ENCODE peak calls at places on chromosomes 3 and 15, in six cellular contexts. S is H9, N is ovary, I is vagina, Q is hepatocyte, D is left ventricle myocardium inferior. A is an unnamed sample. For H3K4me1, the result is how much of the 10 kb centered on the place peaks cover.

GRCh38 chr3:161770532-161771386 is 274.2 kb downstream of the OTOL1 start:
- DNase-seq in S (no peak), N (no peak), I (no peak), Q (no peak), D (no peak), A (no peak)

GRCh38 chr3:112308151-112308911 is 14.3 kb upstream of the SLC9C1 start:
- DNase-seq in S (peak), N (no peak), I (no peak), Q (peak), D (no peak), A (peak)

GRCh38 chr3:181329024-181329423 is 339.5 kb upstream of the DNAJC19 start:
- DNase-seq in S (no peak), N (no peak), I (no peak), Q (no peak), D (no peak), A (no peak)

GRCh38 chr3:148957586-148957985 is 33.8 kb upstream of the GYG1 start:
- DNase-seq in S (peak), N (no peak), I (no peak), Q (no peak), D (no peak), A (peak)

GRCh38 chr3:185268194-185268809 is 14.5 kb upstream of the EHHADH start:
- DNase-seq in S (no peak), N (no peak), I (no peak), Q (peak), D (no peak), A (no peak)

GRCh38 chr15:64356443-64357040 is 569 bp upstream of the CSNK1G1 start:
- DNase-seq in S (no peak), N (no peak), I (no peak), Q (peak), D (no peak), A (no peak)

GRCh38 chr15:43792761-43793493 is 807 bp downstream of the SERF2 start:
- DNase-seq in S (no peak), N (peak), I (no peak), Q (peak), D (no peak), A (peak)

GRCh38 chr3:184807549-184807948 is 4.4 kb upstream of the VPS8 start:
- DNase-seq in S (no peak), N (no peak), I (no peak), Q (no peak), D (no peak), A (no peak)

GRCh38 chr3:14121859-14122258 is 2.8 kb downstream of the CHCHD4 start:
- DNase-seq in S (peak), N (no peak), I (peak), Q (peak), D (no peak), A (peak)

GRCh38 chr3:52385157-52385556 is 59.7 kb downstream of the SEMA3G start:
- DNase-seq in S (peak), N (no peak), I (no peak), Q (peak), D (no peak), A (peak)

GRCh38 chr3:34312684-34313083 is 514.3 kb downstream of the PDCD6IP start:
- DNase-seq in S (no peak), N (no peak), I (no peak), Q (no peak), D (no peak), A (no peak)

GRCh38 chr3:110454066-110454465 is 617.5 kb upstream of the NECTIN3 start:
- DNase-seq in S (no peak), N (no peak), I (no peak), Q (no peak), D (no peak), A (no peak)

GRCh38 chr3:140164922-140165590 is 230.1 kb downstream of the CLSTN2 start:
- DNase-seq in S (no peak), N (no peak), I (no peak), Q (no peak), D (no peak), A (no peak)

GRCh38 chr3:27494784-27495183 is 10.6 kb upstream of the SLC4A7 start:
- DNase-seq in S (no peak), N (no peak), I (no peak), Q (no peak), D (no peak), A (no peak)

GRCh38 chr3:78659386-78659987 is 1108.3 kb downstream of the ROBO1 start:
- DNase-seq in S (no peak), N (no peak), I (no peak), Q (peak), D (no peak), A (peak)

GRCh38 chr3:151146731-151147091 is 56.3 kb downstream of the GPR171 start:
- DNase-seq in S (no peak), N (no peak), I (no peak), Q (no peak), D (no peak), A (no peak)

GRCh38 chr15:82739086-82739485 is 29.4 kb upstream of the AP3B2 start:
- DNase-seq in S (no peak), N (no peak), I (no peak), Q (no peak), D (no peak), A (no peak)

GRCh38 chr3:123668906-123669305 is 84.1 kb upstream of the HACD2 start:
- DNase-seq in S (no peak), N (no peak), I (no peak), Q (no peak), D (no peak), A (no peak)

GRCh38 chr3:128452678-128453275 is 13.9 kb downstream of the DNAJB8 start:
- DNase-seq in S (no peak), N (no peak), I (no peak), Q (no peak), D (no peak), A (no peak)
- H3K27ac ChIP-seq in S (no peak), N (no peak), I (no peak), Q (no peak), D (no peak), A (no peak)

DNA sequence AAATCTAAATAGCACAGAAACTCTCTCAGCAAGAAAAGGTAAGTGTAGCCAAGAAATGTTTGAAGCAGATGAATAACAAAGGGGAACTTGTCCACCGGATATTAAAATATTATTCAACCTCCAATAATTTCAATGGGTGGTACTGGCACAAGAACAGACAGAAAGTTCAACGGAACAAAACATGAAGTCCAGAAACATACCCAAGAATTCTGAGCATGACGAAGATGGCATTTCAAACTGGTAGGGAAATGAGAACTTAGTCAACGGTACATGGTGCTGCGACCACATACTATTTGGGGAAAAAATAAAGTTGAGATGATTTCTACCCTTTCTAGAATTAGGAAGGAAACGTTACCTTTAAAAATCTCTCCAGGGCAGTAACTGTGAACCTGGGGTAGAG is 5.5 kb downstream of the CHSY1 start:
- DNase-seq in S (no peak), N (no peak), I (no peak), Q (no peak), D (no peak), A (no peak)
- H3K4me1 ChIP-seq in S (under half), N (under half), I (half or more), Q (under half), D (half or more), A (half or more)

DNA sequence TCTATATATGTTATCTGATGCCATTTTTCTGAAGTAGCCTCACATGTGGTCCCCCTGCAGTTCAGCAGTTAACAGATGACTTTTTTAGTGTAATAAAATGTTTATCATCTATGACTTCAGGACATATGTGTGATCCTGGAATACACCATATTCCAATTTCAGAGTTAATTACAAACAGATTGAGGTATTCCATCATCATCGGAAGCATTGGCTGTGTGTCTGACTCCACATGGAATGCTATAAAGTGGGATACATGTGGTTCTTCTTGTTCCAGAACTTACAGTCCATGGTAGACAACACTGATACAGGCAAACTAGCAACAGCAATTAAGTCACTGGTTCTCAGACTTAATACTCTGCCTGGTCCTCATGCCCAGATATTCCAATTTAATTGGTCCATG is 45.8 kb upstream of the LIMD1 start:
- DNase-seq in S (no peak), N (no peak), I (no peak), Q (no peak), D (no peak), A (no peak)
- H3K27ac ChIP-seq in S (no peak), N (no peak), I (peak), Q (no peak), D (peak), A (no peak)

DNA sequence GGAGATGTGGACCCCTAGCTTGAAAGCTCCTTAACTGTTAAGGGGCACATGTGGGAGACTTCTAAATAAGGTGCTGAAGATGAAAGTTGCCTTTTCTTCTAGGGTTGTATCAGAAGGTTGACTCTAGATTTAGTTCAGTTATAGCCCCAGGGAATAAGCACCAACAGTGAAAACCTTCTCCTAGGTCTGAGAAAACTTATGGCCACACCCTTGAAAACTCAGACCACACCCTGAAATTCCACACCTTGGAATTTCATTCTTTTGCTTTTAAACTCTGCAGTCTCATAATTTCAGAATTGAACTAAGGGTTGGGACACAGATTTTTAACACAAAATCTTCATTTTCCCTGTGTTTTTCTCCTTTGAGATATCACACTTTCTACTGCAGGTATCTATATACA is 355.8 kb upstream of the IL12A start:
- DNase-seq in S (no peak), N (no peak), I (no peak), Q (no peak), D (no peak), A (no peak)
- H3K4me1 ChIP-seq in S (under half), N (under half), I (under half), Q (under half), D (under half), A (under half)

DNA sequence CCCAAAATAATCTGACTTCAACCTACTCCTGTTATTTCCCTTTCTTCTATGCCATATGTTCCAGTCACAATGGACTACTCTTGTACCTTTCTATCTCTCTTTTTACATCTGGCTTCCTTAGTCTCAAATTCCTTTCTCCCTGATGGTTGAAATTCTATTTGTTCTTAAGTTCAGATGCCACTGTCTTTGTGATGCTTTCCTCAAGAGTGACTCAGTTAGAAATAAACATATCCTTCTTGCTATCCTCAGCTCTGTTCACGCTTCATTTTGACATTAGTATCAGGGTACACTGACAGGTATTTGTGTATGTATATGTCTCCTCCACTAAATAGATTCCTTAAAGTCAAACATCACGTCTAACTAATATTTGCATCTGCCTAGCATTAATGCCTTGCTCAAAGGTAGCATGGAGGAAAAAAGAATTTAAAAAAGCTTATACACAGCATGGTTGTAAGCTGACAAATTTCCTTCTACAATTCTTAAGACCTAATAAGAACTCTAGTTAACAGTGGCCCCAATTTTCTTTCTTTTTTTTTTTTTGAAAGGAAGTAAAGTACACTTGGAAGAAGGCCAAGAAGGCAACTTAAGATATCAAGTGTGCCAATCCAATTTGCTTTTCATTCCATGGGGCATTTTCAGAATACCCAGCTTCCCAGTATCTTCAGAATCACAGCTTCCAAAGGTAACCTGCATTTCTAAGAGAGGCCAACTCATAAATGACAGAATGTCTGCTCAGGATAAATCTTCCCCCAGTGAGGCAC is 58.0 kb downstream of the CHAC1 start:
- DNase-seq in S (no peak), N (no peak), I (no peak), Q (no peak), D (no peak), A (no peak)
- H3K27ac ChIP-seq in S (no peak), N (no peak), I (no peak), Q (no peak), D (no peak), A (no peak)

GRCh38 chr15:74399100-74399499 is 31.7 kb upstream of the CYP11A1 start:
- DNase-seq in S (no peak), N (no peak), I (no peak), Q (no peak), D (no peak), A (no peak)

GRCh38 chr15:74400915-74401757 is 32.6 kb downstream of the SEMA7A start:
- DNase-seq in S (no peak), N (no peak), I (no peak), Q (no peak), D (no peak), A (no peak)

GRCh38 chr15:74400313-74400850 is 32.9 kb upstream of the CYP11A1 start:
- DNase-seq in S (no peak), N (no peak), I (no peak), Q (no peak), D (no peak), A (no peak)

GRCh38 chr15:74398183-74398582 is 30.7 kb upstream of the CYP11A1 start:
- DNase-seq in S (no peak), N (no peak), I (no peak), Q (no peak), D (no peak), A (no peak)

DNA sequence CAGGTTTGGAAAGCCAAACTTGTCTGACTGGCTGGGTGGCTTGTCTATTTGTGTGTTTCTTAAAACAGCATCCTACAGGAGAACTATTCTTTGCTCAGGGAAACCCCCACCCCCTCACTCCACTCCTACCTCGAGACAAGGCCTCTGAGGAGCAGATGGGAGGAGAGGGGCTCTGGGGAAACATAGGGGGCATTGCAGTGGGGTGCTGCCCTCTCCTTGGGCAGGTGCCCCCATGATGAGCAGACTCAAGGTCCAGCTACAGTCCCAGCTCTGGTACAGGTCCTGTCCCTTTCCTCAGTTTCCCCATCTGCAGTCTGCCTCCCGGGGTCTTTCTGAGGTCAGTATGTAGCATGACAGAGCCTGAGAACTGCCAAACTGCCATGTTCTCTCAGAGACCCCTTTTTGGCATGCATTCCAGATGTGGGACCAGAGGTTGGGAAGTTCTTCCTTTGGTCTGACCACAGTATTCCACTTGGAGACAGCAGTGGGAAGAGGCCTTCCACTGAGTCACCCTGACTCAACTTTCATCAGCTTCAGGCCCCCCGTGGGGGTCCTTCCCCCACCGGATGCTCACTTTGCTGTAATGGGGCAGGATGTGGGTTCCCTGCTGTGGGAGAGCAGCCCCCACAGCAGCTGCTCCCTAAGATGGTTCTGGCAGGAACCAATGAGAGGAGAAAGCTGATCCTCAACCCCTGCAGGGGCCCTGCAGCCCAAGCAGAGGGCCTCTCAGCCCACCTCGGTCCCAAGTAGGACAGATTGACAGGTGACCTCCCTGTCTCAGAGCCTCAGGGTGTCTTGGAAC is 32.3 kb upstream of the CYP11A1 start:
- DNase-seq in S (no peak), N (no peak), I (no peak), Q (no peak), D (no peak), A (no peak)
- H3K4me1 ChIP-seq in S (under half), N (under half), I (under half), Q (under half), D (under half), A (under half)

GRCh38 chr3:87413821-87414220 is 137.4 kb upstream of the POU1F1 start:
- DNase-seq in S (no peak), N (no peak), I (no peak), Q (no peak), D (no peak), A (no peak)
- H3K27ac ChIP-seq in S (no peak), N (no peak), I (no peak), Q (no peak), D (no peak), A (no peak)